ENCODE peak calls at places on chromosome 16, in seven cellular contexts. F, B, O, S, N, Q and G are unnamed samples.

GRCh38 chr16:11384956-11385586 is 39.8 kb downstream of the RMI2 start:
- DNase-seq in F (no peak), B (no peak), O (no peak), S (no peak), N (no peak), Q (no peak), G (no peak)

GRCh38 chr16:13909872-13910303 is 10.1 kb upstream of the ERCC4 start:
- DNase-seq in F (no peak), B (peak), O (peak), S (no peak), N (no peak), Q (no peak), G (peak)

GRCh38 chr16:48558269-48558915 is 51.6 kb downstream of the N4BP1 start:
- DNase-seq in F (peak), B (no peak), O (no peak), S (no peak), N (no peak), Q (no peak), G (no peak)

GRCh38 chr16:24540575-24541240 is 1.3 kb downstream of the RBBP6 start:
- DNase-seq in F (peak), B (peak), O (no peak), S (no peak), N (no peak), Q (peak), G (peak)

GRCh38 chr16:70736454-70737376 is 50.9 kb upstream of the MTSS2 start:
- DNase-seq in F (no peak), B (no peak), O (no peak), S (no peak), N (no peak), Q (peak), G (no peak)

GRCh38 chr16:78249056-78249455 is 149.6 kb downstream of the WWOX start:
- DNase-seq in F (peak), B (peak), O (peak), S (no peak), N (no peak), Q (peak), G (peak)

GRCh38 chr16:87684711-87685404 is 80.9 kb downstream of the KLHDC4 start:
- DNase-seq in F (no peak), B (no peak), O (no peak), S (no peak), N (no peak), Q (no peak), G (no peak)

GRCh38 chr16:15518412-15519351 is 84.3 kb downstream of the BMERB1 start:
- DNase-seq in F (peak), B (peak), O (no peak), S (peak), N (no peak), Q (no peak), G (no peak)

GRCh38 chr16:11621539-11621919 is 34.8 kb upstream of the LITAF start:
- DNase-seq in F (no peak), B (no peak), O (no peak), S (no peak), N (no peak), Q (no peak), G (no peak)

GRCh38 chr16:19783847-19784736 is 66.0 kb downstream of the IQCK start:
- DNase-seq in F (no peak), B (no peak), O (no peak), S (no peak), N (no peak), Q (no peak), G (no peak)

GRCh38 chr16:50473375-50473945 is 74.7 kb upstream of the NKD1 start:
- DNase-seq in F (peak), B (no peak), O (no peak), S (no peak), N (no peak), Q (no peak), G (no peak)

GRCh38 chr16:27972500-27972899 is 91.0 kb downstream of the GSG1L start:
- DNase-seq in F (peak), B (no peak), O (no peak), S (no peak), N (peak), Q (peak), G (peak)

GRCh38 chr16:49620158-49620867 is 235.6 kb downstream of the ZNF423 start:
- DNase-seq in F (no peak), B (peak), O (peak), S (peak), N (no peak), Q (no peak), G (no peak)

GRCh38 chr16:69424935-69425784 is 741 bp downstream of the CYB5B start:
- DNase-seq in F (no peak), B (no peak), O (no peak), S (no peak), N (peak), Q (no peak), G (peak)

GRCh38 chr16:18804540-18804939 is 3.2 kb upstream of the ARL6IP1 start:
- DNase-seq in F (peak), B (no peak), O (no peak), S (no peak), N (no peak), Q (peak), G (no peak)

GRCh38 chr16:49021136-49021535 is 260.5 kb downstream of the CBLN1 start:
- DNase-seq in F (no peak), B (no peak), O (no peak), S (no peak), N (no peak), Q (peak), G (no peak)

GRCh38 chr16:31404353-31405064 is 11.4 kb downstream of the ITGAD start:
- DNase-seq in F (no peak), B (no peak), O (no peak), S (no peak), N (no peak), Q (no peak), G (no peak)

GRCh38 chr16:89363621-89364393 is 126.6 kb downstream of the ANKRD11 start:
- DNase-seq in F (peak), B (peak), O (peak), S (peak), N (peak), Q (no peak), G (peak)

GRCh38 chr16:51636913-51637743 is 486.1 kb upstream of the SALL1 start:
- DNase-seq in F (peak), B (no peak), O (no peak), S (no peak), N (no peak), Q (peak), G (no peak)

GRCh38 chr16:19265531-19265930 is 20.0 kb upstream of the CLEC19A start:
- DNase-seq in F (no peak), B (no peak), O (no peak), S (no peak), N (no peak), Q (no peak), G (no peak)

GRCh38 chr16:24776486-24777220 is 47.2 kb downstream of the TNRC6A start:
- DNase-seq in F (no peak), B (peak), O (no peak), S (peak), N (no peak), Q (no peak), G (no peak)

GRCh38 chr16:51404386-51404785 is 253.3 kb upstream of the SALL1 start:
- DNase-seq in F (no peak), B (peak), O (no peak), S (no peak), N (no peak), Q (no peak), G (no peak)

DNA sequence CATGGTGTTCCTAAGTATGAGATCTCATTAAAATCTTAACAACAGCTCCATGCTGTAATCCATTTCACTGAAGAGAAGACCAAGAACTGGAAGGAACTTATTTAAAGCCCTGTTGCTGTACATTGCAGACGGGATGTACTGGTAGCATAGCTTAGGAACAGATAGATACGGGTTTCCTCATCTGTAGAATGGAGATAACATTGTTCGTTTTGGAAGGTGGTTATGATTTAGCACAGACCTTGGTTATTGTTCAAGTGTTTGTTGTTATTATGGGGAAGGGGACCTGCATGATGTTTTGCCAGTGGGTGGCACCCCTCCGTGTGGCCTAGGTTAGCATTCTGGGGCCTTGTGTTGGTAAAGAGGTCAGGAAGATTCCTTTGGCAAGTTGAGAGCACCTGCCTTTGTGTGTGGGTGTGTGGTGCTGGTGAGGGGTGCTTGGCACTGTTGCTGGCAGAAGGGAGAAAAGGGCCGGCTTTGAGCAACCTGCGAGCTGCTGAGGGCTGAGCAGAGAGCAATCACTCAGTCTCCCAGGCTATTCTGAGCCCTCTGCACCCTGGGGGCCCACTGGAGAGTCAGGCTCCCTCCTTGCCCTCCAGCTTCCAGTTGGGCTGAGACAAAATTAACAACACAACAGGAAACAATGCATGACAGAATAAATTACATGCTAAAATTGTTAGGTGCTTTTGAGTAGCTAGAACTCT is 2.3 kb downstream of the TAOK2 start:
- DNase-seq in F (no peak), B (no peak), O (no peak), S (no peak), N (no peak), Q (no peak), G (no peak)
- H3K4me3 ChIP-seq in F (no peak), B (no peak), O (peak), S (peak), N (peak), Q (peak), G (peak)

DNA sequence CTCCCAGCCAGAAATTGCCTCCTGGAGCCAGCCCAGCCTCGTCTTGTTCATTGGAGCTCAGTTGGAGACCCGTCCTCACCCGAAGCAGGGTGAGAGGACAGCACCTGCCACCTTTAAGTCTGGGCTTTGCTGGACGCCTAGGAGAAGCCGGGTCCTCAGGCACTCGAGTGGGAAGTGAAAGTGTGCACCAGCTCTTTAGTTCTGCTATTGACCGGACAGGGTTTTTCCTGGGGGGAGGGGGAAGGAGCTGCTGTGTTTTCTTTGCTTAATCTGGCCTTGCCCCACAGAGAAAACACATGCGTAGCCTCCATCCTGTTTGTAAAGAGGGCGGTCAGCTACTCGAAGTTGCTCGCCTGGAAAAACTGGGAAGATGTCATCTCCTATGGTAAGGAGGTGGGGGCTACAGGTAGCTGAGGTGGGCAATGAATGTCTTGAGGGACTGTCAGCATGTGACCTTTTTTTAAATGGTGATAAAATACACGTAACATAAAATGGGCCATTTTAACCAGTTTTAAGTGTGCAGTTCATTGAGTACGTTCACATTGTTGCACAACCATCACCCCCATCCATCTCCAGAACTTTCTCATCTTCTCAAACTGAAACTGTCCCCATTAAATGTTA is 34.4 kb downstream of the CMIP start:
- DNase-seq in F (no peak), B (peak), O (peak), S (peak), N (no peak), Q (no peak), G (peak)
- H3K4me3 ChIP-seq in F (no peak), B (no peak), O (no peak), S (no peak), N (no peak), Q (no peak), G (peak)

GRCh38 chr16:86512860-86513470 is 2.6 kb downstream of the FOXF1 start:
- DNase-seq in F (peak), B (no peak), O (no peak), S (no peak), N (no peak), Q (no peak), G (no peak)
- H3K4me3 ChIP-seq in F (peak), B (no peak), O (peak), S (no peak), N (no peak), Q (peak), G (peak)

DNA sequence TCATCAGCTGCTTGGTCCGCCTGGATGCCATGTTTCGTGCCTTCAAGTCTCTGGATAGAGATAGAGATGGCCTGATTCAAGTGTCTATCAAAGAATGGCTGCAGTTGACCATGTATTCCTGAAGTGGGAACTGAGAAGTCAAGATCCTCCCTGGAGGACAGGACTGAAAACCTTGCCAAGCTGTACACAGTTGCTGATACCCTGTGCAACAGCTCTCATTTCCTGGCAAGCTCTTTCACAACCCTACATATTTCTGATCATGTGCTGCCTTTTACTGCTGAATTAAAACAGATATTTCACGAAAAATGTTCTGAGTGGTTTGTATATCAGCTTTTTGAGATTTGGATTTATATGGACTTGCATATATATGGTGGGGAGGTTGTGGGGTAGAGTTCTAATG is 898 bp downstream of the CAPNS2 start:
- DNase-seq in F (no peak), B (peak), O (peak), S (no peak), N (no peak), Q (no peak), G (no peak)
- H3K4me3 ChIP-seq in F (no peak), B (no peak), O (no peak), S (no peak), N (no peak), Q (no peak), G (no peak)

DNA sequence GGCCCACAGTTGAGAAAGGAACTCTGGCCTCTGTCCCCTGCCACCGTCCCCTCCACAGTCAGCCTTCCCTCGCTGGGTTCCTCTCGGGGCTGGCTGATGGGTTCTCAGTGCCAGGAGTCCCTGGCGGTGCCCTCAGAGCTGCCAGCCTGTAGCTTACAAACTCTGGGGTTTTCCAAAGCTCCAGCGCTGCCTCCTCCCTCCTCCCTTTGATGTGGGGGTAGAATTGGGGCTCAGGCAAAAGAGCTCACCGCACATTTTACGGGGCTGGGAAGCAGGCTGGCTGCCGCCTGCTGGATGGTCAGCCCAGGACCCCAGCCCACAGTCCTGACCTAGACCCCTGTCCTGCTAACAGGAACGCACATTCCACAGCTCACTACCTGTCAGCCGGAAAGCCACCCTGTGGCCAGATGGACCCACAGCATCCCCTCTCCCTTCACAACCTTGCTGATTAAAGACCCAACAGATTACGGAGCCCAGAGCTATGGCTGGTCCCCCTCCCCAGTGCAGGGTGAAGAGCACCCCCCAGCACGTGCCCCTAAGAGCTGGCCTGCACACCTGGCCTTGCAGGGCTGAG is 6.0 kb downstream of the VASN start:
- DNase-seq in F (peak), B (peak), O (no peak), S (no peak), N (no peak), Q (peak), G (no peak)
- H3K4me3 ChIP-seq in F (no peak), B (no peak), O (no peak), S (no peak), N (no peak), Q (no peak), G (no peak)

GRCh38 chr16:1532771-1533170 is 695 bp upstream of the TMEM204 start:
- DNase-seq in F (no peak), B (no peak), O (no peak), S (no peak), N (no peak), Q (no peak), G (no peak)
- H3K4me3 ChIP-seq in F (no peak), B (no peak), O (no peak), S (peak), N (no peak), Q (no peak), G (no peak)

GRCh38 chr16:67176662-67177061 is 6.3 kb downstream of the NOL3 start:
- DNase-seq in F (no peak), B (no peak), O (no peak), S (no peak), N (no peak), Q (no peak), G (no peak)

GRCh38 chr16:67170948-67171649 is 761 bp downstream of the NOL3 start:
- DNase-seq in F (peak), B (no peak), O (no peak), S (no peak), N (no peak), Q (no peak), G (no peak)

GRCh38 chr16:67174706-67175231 is 4.4 kb downstream of the NOL3 start:
- DNase-seq in F (no peak), B (no peak), O (no peak), S (no peak), N (no peak), Q (no peak), G (no peak)

GRCh38 chr16:67173323-67173722 is 3.0 kb downstream of the NOL3 start:
- DNase-seq in F (no peak), B (no peak), O (no peak), S (no peak), N (no peak), Q (no peak), G (no peak)

DNA sequence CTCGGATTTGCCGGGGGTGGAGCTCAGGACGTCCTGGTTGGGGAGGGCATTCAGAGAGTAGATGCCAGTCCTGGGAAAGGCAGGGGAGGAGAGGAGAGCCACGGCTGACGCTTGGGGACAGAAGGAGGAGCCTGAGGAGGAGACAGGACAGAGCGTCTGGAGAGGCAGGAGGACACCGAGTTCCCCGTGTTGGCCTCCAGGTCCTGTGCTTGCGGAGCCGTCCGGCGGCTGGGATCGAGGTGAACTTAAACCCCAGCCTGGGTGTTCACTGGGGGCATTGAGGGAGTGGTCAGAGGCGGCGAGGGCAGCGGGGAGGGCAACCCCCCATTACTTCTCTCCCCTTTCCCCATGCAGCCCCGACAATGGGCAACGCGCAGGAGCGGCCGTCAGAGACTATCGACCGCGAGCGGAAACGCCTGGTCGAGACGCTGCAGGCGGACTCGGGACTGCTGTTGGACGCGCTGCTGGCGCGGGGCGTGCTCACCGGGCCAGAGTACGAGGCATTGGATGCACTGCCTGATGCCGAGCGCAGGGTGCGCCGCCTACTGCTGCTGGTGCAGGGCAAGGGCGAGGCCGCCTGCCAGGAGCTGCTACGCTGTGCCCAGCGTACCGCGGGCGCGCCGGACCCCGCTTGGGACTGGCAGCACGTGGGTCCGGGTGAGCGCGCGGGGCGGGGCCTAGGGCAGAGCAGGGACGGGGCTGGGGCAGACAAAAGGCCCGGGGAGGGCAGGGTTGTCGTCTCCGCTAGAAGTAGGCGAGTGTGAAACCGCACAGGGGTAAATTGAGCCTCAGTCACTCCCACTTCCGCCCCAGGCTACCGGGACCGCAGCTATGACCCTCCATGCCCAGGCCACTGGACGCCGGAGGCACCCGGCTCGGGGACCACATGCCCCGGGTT is 3.7 kb downstream of the NOL3 start:
- DNase-seq in F (peak), B (peak), O (peak), S (peak), N (no peak), Q (peak), G (peak)
- H3K4me3 ChIP-seq in F (peak), B (no peak), O (peak), S (peak), N (peak), Q (peak), G (no peak)

GRCh38 chr16:83802135-83802534 is 5.6 kb upstream of the HSBP1 start:
- DNase-seq in F (peak), B (no peak), O (no peak), S (no peak), N (no peak), Q (peak), G (no peak)
- H3K4me3 ChIP-seq in F (no peak), B (no peak), O (no peak), S (peak), N (no peak), Q (peak), G (no peak)

DNA sequence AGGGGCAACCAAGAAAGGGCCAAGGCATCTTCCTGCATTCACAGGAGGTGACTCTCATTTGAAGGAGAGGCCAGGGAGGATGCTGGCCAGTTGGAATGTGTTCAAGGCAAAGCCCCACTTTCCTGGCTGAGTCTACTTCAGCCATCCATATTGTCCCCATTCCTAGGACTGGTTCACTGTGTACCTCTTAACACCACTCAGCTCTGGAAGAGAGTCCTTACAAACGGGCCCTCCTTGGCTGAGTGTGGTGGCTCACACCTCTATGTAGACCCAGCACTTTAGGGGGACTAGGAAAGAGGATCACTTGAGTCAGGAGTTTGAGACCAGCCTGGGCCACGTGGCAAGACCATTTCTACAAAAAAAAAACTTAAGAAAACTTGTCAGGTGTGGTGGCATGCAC is 28.1 kb upstream of the CFAP20 start:
- DNase-seq in F (no peak), B (no peak), O (no peak), S (no peak), N (no peak), Q (no peak), G (no peak)
- H3K4me3 ChIP-seq in F (no peak), B (no peak), O (no peak), S (no peak), N (no peak), Q (no peak), G (no peak)